ENCODE peak calls at places on chromosomes 5 and 9, in ten cellular contexts. One of them, this sample, is unnamed.

GRCh38 chr5:36090033-36090432 is 23.4 kb upstream of the UGT3A2 start:
- DNase-seq in hypothalamus: no peak
- DNase-seq in neural crest cell: no peak
- DNase-seq in activated naive CD4-positive, alpha-beta T cell: no peak
- DNase-seq in CD8-positive, alpha-beta T cell: no peak
- DNase-seq in ACHN: peak; percentile 10
- DNase-seq in psoas muscle: no peak
- DNase-seq in MCF 10A: peak; percentile 25
- DNase-seq in mesenchymal stem cell: peak; percentile 48
- DNase-seq in cardiac muscle cell: peak; percentile 17
- DNase-seq in this sample: peak; percentile 51

GRCh38 chr9:38047301-38048251 is 21.5 kb downstream of the SHB start:
- DNase-seq in hypothalamus: peak; percentile 61
- DNase-seq in neural crest cell: peak; percentile 12
- DNase-seq in activated naive CD4-positive, alpha-beta T cell: no peak
- DNase-seq in CD8-positive, alpha-beta T cell: no peak
- DNase-seq in ACHN: peak; percentile 96
- DNase-seq in psoas muscle: peak; percentile 61
- DNase-seq in MCF 10A: peak; percentile 90
- DNase-seq in mesenchymal stem cell: peak; percentile 93
- DNase-seq in cardiac muscle cell: peak; percentile 88
- DNase-seq in this sample: peak; percentile 47

GRCh38 chr5:10701567-10702039 is 59.4 kb downstream of the DAP start:
- DNase-seq in hypothalamus: no peak
- DNase-seq in neural crest cell: peak; percentile 45
- DNase-seq in activated naive CD4-positive, alpha-beta T cell: no peak
- DNase-seq in CD8-positive, alpha-beta T cell: peak; percentile 28
- DNase-seq in ACHN: peak; percentile 66
- DNase-seq in psoas muscle: no peak
- DNase-seq in MCF 10A: peak; percentile 57
- DNase-seq in mesenchymal stem cell: peak; percentile 67
- DNase-seq in cardiac muscle cell: peak; percentile 50
- DNase-seq in this sample: peak; percentile 4

GRCh38 chr5:59285300-59286017 is 608.1 kb downstream of the PDE4D start:
- DNase-seq in hypothalamus: no peak
- DNase-seq in neural crest cell: no peak
- DNase-seq in activated naive CD4-positive, alpha-beta T cell: no peak
- DNase-seq in CD8-positive, alpha-beta T cell: no peak
- DNase-seq in ACHN: no peak
- DNase-seq in psoas muscle: no peak
- DNase-seq in MCF 10A: no peak
- DNase-seq in mesenchymal stem cell: no peak
- DNase-seq in cardiac muscle cell: no peak
- DNase-seq in this sample: no peak

GRCh38 chr5:5270958-5271605 is 131.0 kb downstream of the ADAMTS16 start:
- DNase-seq in hypothalamus: peak; percentile 35
- DNase-seq in neural crest cell: peak; percentile 63
- DNase-seq in activated naive CD4-positive, alpha-beta T cell: no peak
- DNase-seq in CD8-positive, alpha-beta T cell: no peak
- DNase-seq in ACHN: peak; percentile 87
- DNase-seq in psoas muscle: peak; percentile 58
- DNase-seq in MCF 10A: peak; percentile 88
- DNase-seq in mesenchymal stem cell: peak; percentile 75
- DNase-seq in cardiac muscle cell: peak; percentile 12
- DNase-seq in this sample: no peak

GRCh38 chr5:79011219-79011836 is 26.2 kb upstream of the ARSB start:
- DNase-seq in hypothalamus: no peak
- DNase-seq in neural crest cell: no peak
- DNase-seq in activated naive CD4-positive, alpha-beta T cell: no peak
- DNase-seq in CD8-positive, alpha-beta T cell: no peak
- DNase-seq in ACHN: no peak
- DNase-seq in psoas muscle: no peak
- DNase-seq in MCF 10A: no peak
- DNase-seq in mesenchymal stem cell: no peak
- DNase-seq in cardiac muscle cell: no peak
- DNase-seq in this sample: no peak

GRCh38 chr5:31192442-31192841 is 1.0 kb upstream of the CDH6 start:
- DNase-seq in hypothalamus: no peak
- DNase-seq in neural crest cell: no peak
- DNase-seq in activated naive CD4-positive, alpha-beta T cell: no peak
- DNase-seq in CD8-positive, alpha-beta T cell: no peak
- DNase-seq in ACHN: no peak
- DNase-seq in psoas muscle: no peak
- DNase-seq in MCF 10A: no peak
- DNase-seq in mesenchymal stem cell: no peak
- DNase-seq in cardiac muscle cell: no peak
- DNase-seq in this sample: no peak

GRCh38 chr5:112691341-112691685 is 46.4 kb upstream of the APC start:
- DNase-seq in hypothalamus: no peak
- DNase-seq in neural crest cell: no peak
- DNase-seq in activated naive CD4-positive, alpha-beta T cell: no peak
- DNase-seq in CD8-positive, alpha-beta T cell: no peak
- DNase-seq in ACHN: no peak
- DNase-seq in psoas muscle: no peak
- DNase-seq in MCF 10A: no peak
- DNase-seq in mesenchymal stem cell: no peak
- DNase-seq in cardiac muscle cell: no peak
- DNase-seq in this sample: no peak

GRCh38 chr5:34914671-34915138 is 599 bp downstream of the RAD1 start:
- DNase-seq in hypothalamus: no peak
- DNase-seq in neural crest cell: no peak
- DNase-seq in activated naive CD4-positive, alpha-beta T cell: no peak
- DNase-seq in CD8-positive, alpha-beta T cell: no peak
- DNase-seq in ACHN: peak; percentile 25
- DNase-seq in psoas muscle: peak; percentile 55
- DNase-seq in MCF 10A: no peak
- DNase-seq in mesenchymal stem cell: peak; percentile 59
- DNase-seq in cardiac muscle cell: no peak
- DNase-seq in this sample: peak; percentile 20

GRCh38 chr9:136627703-136628102 is 35.0 kb upstream of the EGFL7 start:
- DNase-seq in hypothalamus: no peak
- DNase-seq in neural crest cell: no peak
- DNase-seq in activated naive CD4-positive, alpha-beta T cell: no peak
- DNase-seq in CD8-positive, alpha-beta T cell: no peak
- DNase-seq in ACHN: no peak
- DNase-seq in psoas muscle: no peak
- DNase-seq in MCF 10A: no peak
- DNase-seq in mesenchymal stem cell: no peak
- DNase-seq in cardiac muscle cell: no peak
- DNase-seq in this sample: no peak

GRCh38 chr9:16726023-16726422 is 144.4 kb downstream of the BNC2 start:
- DNase-seq in hypothalamus: no peak
- DNase-seq in neural crest cell: no peak
- DNase-seq in activated naive CD4-positive, alpha-beta T cell: no peak
- DNase-seq in CD8-positive, alpha-beta T cell: no peak
- DNase-seq in ACHN: peak; percentile 45
- DNase-seq in psoas muscle: no peak
- DNase-seq in MCF 10A: peak; percentile 37
- DNase-seq in mesenchymal stem cell: peak; percentile 64
- DNase-seq in cardiac muscle cell: no peak
- DNase-seq in this sample: no peak

GRCh38 chr5:68074633-68075032 is 140.9 kb upstream of the PIK3R1 start:
- DNase-seq in hypothalamus: no peak
- DNase-seq in neural crest cell: no peak
- DNase-seq in activated naive CD4-positive, alpha-beta T cell: no peak
- DNase-seq in CD8-positive, alpha-beta T cell: no peak
- DNase-seq in ACHN: no peak
- DNase-seq in psoas muscle: no peak
- DNase-seq in MCF 10A: no peak
- DNase-seq in mesenchymal stem cell: no peak
- DNase-seq in cardiac muscle cell: no peak
- DNase-seq in this sample: no peak

GRCh38 chr5:168301593-168302388 is 10.3 kb downstream of the WWC1 start:
- DNase-seq in hypothalamus: no peak
- DNase-seq in neural crest cell: no peak
- DNase-seq in activated naive CD4-positive, alpha-beta T cell: no peak
- DNase-seq in CD8-positive, alpha-beta T cell: no peak
- DNase-seq in ACHN: peak; percentile 82
- DNase-seq in psoas muscle: no peak
- DNase-seq in MCF 10A: peak; percentile 71
- DNase-seq in mesenchymal stem cell: no peak
- DNase-seq in cardiac muscle cell: no peak
- DNase-seq in this sample: no peak

GRCh38 chr5:124278636-124279035 is 467.8 kb downstream of the ZNF608 start:
- DNase-seq in hypothalamus: no peak
- DNase-seq in neural crest cell: no peak
- DNase-seq in activated naive CD4-positive, alpha-beta T cell: no peak
- DNase-seq in CD8-positive, alpha-beta T cell: no peak
- DNase-seq in ACHN: no peak
- DNase-seq in psoas muscle: no peak
- DNase-seq in MCF 10A: no peak
- DNase-seq in mesenchymal stem cell: no peak
- DNase-seq in cardiac muscle cell: no peak
- DNase-seq in this sample: no peak

GRCh38 chr9:37920471-37921167 is 16.7 kb upstream of the SLC25A51 start:
- DNase-seq in hypothalamus: no peak
- DNase-seq in neural crest cell: no peak
- DNase-seq in activated naive CD4-positive, alpha-beta T cell: no peak
- DNase-seq in CD8-positive, alpha-beta T cell: no peak
- DNase-seq in ACHN: no peak
- DNase-seq in psoas muscle: no peak
- DNase-seq in MCF 10A: no peak
- DNase-seq in mesenchymal stem cell: no peak
- DNase-seq in cardiac muscle cell: peak; percentile 32
- DNase-seq in this sample: peak; percentile 47

GRCh38 chr5:149795360-149795759 is 65.2 kb downstream of the PPARGC1B start:
- DNase-seq in hypothalamus: no peak
- DNase-seq in neural crest cell: no peak
- DNase-seq in activated naive CD4-positive, alpha-beta T cell: no peak
- DNase-seq in CD8-positive, alpha-beta T cell: no peak
- DNase-seq in ACHN: no peak
- DNase-seq in psoas muscle: no peak
- DNase-seq in MCF 10A: no peak
- DNase-seq in mesenchymal stem cell: no peak
- DNase-seq in cardiac muscle cell: no peak
- DNase-seq in this sample: no peak

GRCh38 chr9:134343637-134344036 is 17.4 kb downstream of the RXRA start:
- DNase-seq in hypothalamus: no peak
- DNase-seq in neural crest cell: no peak
- DNase-seq in activated naive CD4-positive, alpha-beta T cell: no peak
- DNase-seq in CD8-positive, alpha-beta T cell: no peak
- DNase-seq in ACHN: no peak
- DNase-seq in psoas muscle: no peak
- DNase-seq in MCF 10A: no peak
- DNase-seq in mesenchymal stem cell: no peak
- DNase-seq in cardiac muscle cell: no peak
- DNase-seq in this sample: no peak

GRCh38 chr5:168425997-168426863 is 60.0 kb upstream of the RARS1 start:
- DNase-seq in hypothalamus: no peak
- DNase-seq in neural crest cell: no peak
- DNase-seq in activated naive CD4-positive, alpha-beta T cell: no peak
- DNase-seq in CD8-positive, alpha-beta T cell: no peak
- DNase-seq in ACHN: no peak
- DNase-seq in psoas muscle: no peak
- DNase-seq in MCF 10A: no peak
- DNase-seq in mesenchymal stem cell: no peak
- DNase-seq in cardiac muscle cell: peak; percentile 40
- DNase-seq in this sample: no peak

GRCh38 chr9:137085918-137086530 is 761 bp upstream of the MAN1B1 start:
- DNase-seq in hypothalamus: no peak
- DNase-seq in neural crest cell: no peak
- DNase-seq in activated naive CD4-positive, alpha-beta T cell: no peak
- DNase-seq in CD8-positive, alpha-beta T cell: peak; percentile 30
- DNase-seq in ACHN: peak; percentile 24
- DNase-seq in psoas muscle: peak; percentile 76
- DNase-seq in MCF 10A: peak; percentile 38
- DNase-seq in mesenchymal stem cell: peak; percentile 65
- DNase-seq in cardiac muscle cell: peak; percentile 36
- DNase-seq in this sample: no peak

GRCh38 chr5:148697177-148697820 is 43.0 kb upstream of the HTR4 start:
- DNase-seq in hypothalamus: no peak
- DNase-seq in neural crest cell: no peak
- DNase-seq in activated naive CD4-positive, alpha-beta T cell: no peak
- DNase-seq in CD8-positive, alpha-beta T cell: no peak
- DNase-seq in ACHN: no peak
- DNase-seq in psoas muscle: no peak
- DNase-seq in MCF 10A: peak; percentile 53
- DNase-seq in mesenchymal stem cell: peak; percentile 36
- DNase-seq in cardiac muscle cell: no peak
- DNase-seq in this sample: no peak

GRCh38 chr5:138438724-138439536 is at the start of gene REEP2:
- DNase-seq in hypothalamus: peak; percentile 16
- DNase-seq in neural crest cell: peak; percentile 62
- DNase-seq in activated naive CD4-positive, alpha-beta T cell: no peak
- DNase-seq in CD8-positive, alpha-beta T cell: peak; percentile 41
- DNase-seq in ACHN: peak; percentile 52
- DNase-seq in psoas muscle: peak; percentile 71
- DNase-seq in MCF 10A: peak; percentile 51
- DNase-seq in mesenchymal stem cell: peak; percentile 63
- DNase-seq in cardiac muscle cell: peak; percentile 90
- DNase-seq in this sample: peak; percentile 77

GRCh38 chr5:151168602-151169344 is 11.2 kb upstream of the ANXA6 start:
- DNase-seq in hypothalamus: no peak
- DNase-seq in neural crest cell: no peak
- DNase-seq in activated naive CD4-positive, alpha-beta T cell: no peak
- DNase-seq in CD8-positive, alpha-beta T cell: no peak
- DNase-seq in ACHN: no peak
- DNase-seq in psoas muscle: no peak
- DNase-seq in MCF 10A: no peak
- DNase-seq in mesenchymal stem cell: no peak
- DNase-seq in cardiac muscle cell: peak; percentile 56
- DNase-seq in this sample: no peak

GRCh38 chr5:11385251-11385900 is 518.9 kb downstream of the CTNND2 start:
- DNase-seq in hypothalamus: no peak
- DNase-seq in neural crest cell: no peak
- DNase-seq in activated naive CD4-positive, alpha-beta T cell: no peak
- DNase-seq in CD8-positive, alpha-beta T cell: no peak
- DNase-seq in ACHN: no peak
- DNase-seq in psoas muscle: no peak
- DNase-seq in MCF 10A: no peak
- DNase-seq in mesenchymal stem cell: no peak
- DNase-seq in cardiac muscle cell: no peak
- DNase-seq in this sample: no peak

GRCh38 chr9:87898151-87898550 is 15.5 kb downstream of the SPATA31E1 start:
- DNase-seq in hypothalamus: no peak
- DNase-seq in neural crest cell: no peak
- DNase-seq in activated naive CD4-positive, alpha-beta T cell: no peak
- DNase-seq in CD8-positive, alpha-beta T cell: no peak
- DNase-seq in ACHN: no peak
- DNase-seq in psoas muscle: no peak
- DNase-seq in MCF 10A: no peak
- DNase-seq in mesenchymal stem cell: peak; percentile 27
- DNase-seq in cardiac muscle cell: no peak
- DNase-seq in this sample: no peak

GRCh38 chr5:154236-154635 is 37.1 kb upstream of the LRRC14B start:
- DNase-seq in hypothalamus: no peak
- DNase-seq in neural crest cell: no peak
- DNase-seq in activated naive CD4-positive, alpha-beta T cell: no peak
- DNase-seq in CD8-positive, alpha-beta T cell: no peak
- DNase-seq in ACHN: no peak
- DNase-seq in psoas muscle: no peak
- DNase-seq in MCF 10A: no peak
- DNase-seq in mesenchymal stem cell: no peak
- DNase-seq in cardiac muscle cell: no peak
- DNase-seq in this sample: no peak

GRCh38 chr9:98378206-98379193 is 123.1 kb upstream of the TBC1D2 start:
- DNase-seq in hypothalamus: no peak
- DNase-seq in neural crest cell: no peak
- DNase-seq in activated naive CD4-positive, alpha-beta T cell: no peak
- DNase-seq in CD8-positive, alpha-beta T cell: no peak
- DNase-seq in ACHN: no peak
- DNase-seq in psoas muscle: no peak
- DNase-seq in MCF 10A: no peak
- DNase-seq in mesenchymal stem cell: no peak
- DNase-seq in cardiac muscle cell: no peak
- DNase-seq in this sample: no peak

GRCh38 chr9:105281272-105281671 is 36.8 kb downstream of the SLC44A1 start:
- DNase-seq in hypothalamus: no peak
- DNase-seq in neural crest cell: no peak
- DNase-seq in activated naive CD4-positive, alpha-beta T cell: no peak
- DNase-seq in CD8-positive, alpha-beta T cell: no peak
- DNase-seq in ACHN: no peak
- DNase-seq in psoas muscle: no peak
- DNase-seq in MCF 10A: no peak
- DNase-seq in mesenchymal stem cell: no peak
- DNase-seq in cardiac muscle cell: no peak
- DNase-seq in this sample: no peak

GRCh38 chr9:78871452-78872331 is 574.8 kb downstream of the PSAT1 start:
- DNase-seq in hypothalamus: no peak
- DNase-seq in neural crest cell: no peak
- DNase-seq in activated naive CD4-positive, alpha-beta T cell: no peak
- DNase-seq in CD8-positive, alpha-beta T cell: no peak
- DNase-seq in ACHN: peak; percentile 93
- DNase-seq in psoas muscle: no peak
- DNase-seq in MCF 10A: peak; percentile 91
- DNase-seq in mesenchymal stem cell: peak; percentile 93
- DNase-seq in cardiac muscle cell: no peak
- DNase-seq in this sample: no peak

This sample was measured in HAP-1.